ENCODE peak calls at places on chromosomes 6 and 20, in four cellular contexts. Q is stimulated activated CD8-positive, alpha-beta memory T cell treated with anti-CD3 and anti-CD28 coated beads, Interleukin-12 subunit alpha, Interleukin-12 subunit beta, amount 100 ng/mL, for 1 hour; I is heart left ventricle; J is HS-27A. X is an unnamed sample.

GRCh38 chr20:1700990-1701389 is 43.4 kb upstream of the SIRPG start:
- DNase-seq in Q (no peak), I (no peak), J (no peak), X (no peak)

GRCh38 chr6:85449388-85449817 is 480 bp upstream of the NT5E start:
- DNase-seq in Q (no peak), I (no peak), J (no peak), X (no peak)

GRCh38 chr20:57505991-57506390 is 18.9 kb downstream of the CTCFL start:
- DNase-seq in Q (no peak), I (no peak), J (no peak), X (no peak)

GRCh38 chr20:13800728-13801134 is 15.9 kb downstream of the NDUFAF5 start:
- DNase-seq in Q (no peak), I (peak), J (peak), X (no peak)

GRCh38 chr20:45041464-45042337 is 59.2 kb downstream of the KCNS1 start:
- DNase-seq in Q (no peak), I (no peak), J (no peak), X (no peak)

GRCh38 chr6:145483191-145483996 is 251.9 kb downstream of the EPM2A start:
- DNase-seq in Q (no peak), I (no peak), J (no peak), X (no peak)

GRCh38 chr6:11714116-11714797 is 64.3 kb downstream of the ADTRP start:
- DNase-seq in Q (no peak), I (no peak), J (no peak), X (no peak)

GRCh38 chr6:166174031-166174430 is 6.4 kb upstream of the TBXT start:
- DNase-seq in Q (no peak), I (no peak), J (no peak), X (no peak)

GRCh38 chr20:47703748-47704147 is 81.5 kb downstream of the SULF2 start:
- DNase-seq in Q (no peak), I (no peak), J (no peak), X (no peak)

GRCh38 chr20:35511814-35512420 is 17.5 kb downstream of the C20orf173 start:
- DNase-seq in Q (no peak), I (no peak), J (no peak), X (no peak)

GRCh38 chr20:33746325-33746998 is 14.7 kb downstream of the ZNF341 start:
- DNase-seq in Q (no peak), I (no peak), J (no peak), X (no peak)

GRCh38 chr20:44969320-44969879 is 3.1 kb downstream of the STK4 start:
- DNase-seq in Q (no peak), I (no peak), J (no peak), X (peak)

GRCh38 chr20:35011589-35012226 is 56.0 kb downstream of the MYH7B start:
- DNase-seq in Q (no peak), I (no peak), J (no peak), X (no peak)